ENCODE peak calls at places on chromosomes 3 and 15, in seven cellular contexts. E, S, W, P, D, I and Q are unnamed samples.
A peak's percentile ranks its signal among the peaks of the same experiment; 100 is the strongest.

GRCh38 chr15:26970712-26971210 is at the start of gene GABRG3:
- DNase-seq in W (no peak), S (peak; percentile 32), I (no peak), D (no peak), E (no peak), P (no peak), Q (no peak)

GRCh38 chr15:89556413-89557262 is 18.6 kb upstream of the TICRR start:
- DNase-seq in P (no peak), I (peak; percentile 77), W (peak; percentile 74), E (no peak), S (peak; percentile 72), D (peak; percentile 82), Q (peak; percentile 85)

GRCh38 chr3:172281884-172282283 is 166.4 kb downstream of the GHSR start:
- DNase-seq in E (no peak), S (no peak), P (no peak), I (no peak), D (no peak), W (no peak), Q (no peak)

GRCh38 chr3:147651107-147651506 is 241.9 kb downstream of the ZIC1 start:
- DNase-seq in D (peak; percentile 14), E (no peak), S (no peak), I (peak; percentile 48), P (no peak), W (no peak), Q (no peak)

GRCh38 chr3:37492977-37493471 is 318.6 kb upstream of the LRRFIP2 start:
- DNase-seq in I (peak; percentile 58), E (no peak), P (no peak), D (peak; percentile 2), W (peak; percentile 91), S (no peak), Q (peak; percentile 40)

GRCh38 chr3:152968388-152969024 is 133.6 kb downstream of the P2RY1 start:
- DNase-seq in P (no peak), I (peak; percentile 78), D (peak; percentile 47), W (no peak), S (no peak), E (no peak), Q (peak; percentile 58)

GRCh38 chr15:48144889-48145288 is 24.1 kb downstream of the SLC24A5 start:
- DNase-seq in I (no peak), S (no peak), E (no peak), P (no peak), D (no peak), W (no peak), Q (no peak)

GRCh38 chr3:188647237-188647636 is 493.3 kb downstream of the LPP start:
- DNase-seq in W (no peak), S (no peak), E (no peak), P (no peak), I (no peak), D (no peak), Q (no peak)

GRCh38 chr15:32872606-32873291 is 154.9 kb downstream of the GREM1 start:
- DNase-seq in P (no peak), E (no peak), W (no peak), I (peak; percentile 89), S (no peak), D (no peak), Q (no peak)

GRCh38 chr3:170809975-170810357 is 60.0 kb downstream of the RPL22L1 start:
- DNase-seq in P (no peak), I (peak; percentile 84), D (peak; percentile 61), E (no peak), W (peak; percentile 29), S (no peak), Q (peak; percentile 66)

GRCh38 chr3:69724722-69725435 is 14.4 kb upstream of the MITF start:
- DNase-seq in S (no peak), I (no peak), E (no peak), D (no peak), P (no peak), W (peak; percentile 48), Q (no peak)

GRCh38 chr3:155219106-155219505 is 74.4 kb downstream of the STRIT1 start:
- DNase-seq in W (no peak), D (no peak), S (no peak), P (no peak), I (no peak), E (no peak), Q (no peak)

GRCh38 chr15:77974098-77974414 is 103.5 kb downstream of the TBC1D2B start:
- DNase-seq in I (peak; percentile 50), D (peak; percentile 65), E (peak; percentile 74), P (peak; percentile 77), S (no peak), W (peak; percentile 34), Q (peak; percentile 73)

GRCh38 chr15:50135123-50135541 is 16.1 kb upstream of the ATP8B4 start:
- DNase-seq in I (peak; percentile 73), W (no peak), S (peak; percentile 51), P (no peak), D (no peak), E (no peak), Q (no peak)

GRCh38 chr15:50137330-50137761 is 18.3 kb upstream of the ATP8B4 start:
- DNase-seq in I (peak; percentile 100), P (no peak), W (no peak), E (no peak), D (peak; percentile 93), S (peak; percentile 77), Q (peak; percentile 88)

GRCh38 chr15:50138391-50138790 is 19.4 kb upstream of the ATP8B4 start:
- DNase-seq in I (peak; percentile 71), W (peak; percentile 44), P (no peak), E (no peak), S (no peak), D (no peak), Q (no peak)

GRCh38 chr15:50140097-50140496 is 21.1 kb upstream of the ATP8B4 start:
- DNase-seq in S (no peak), I (no peak), E (no peak), P (no peak), D (no peak), W (no peak), Q (no peak)

DNA sequence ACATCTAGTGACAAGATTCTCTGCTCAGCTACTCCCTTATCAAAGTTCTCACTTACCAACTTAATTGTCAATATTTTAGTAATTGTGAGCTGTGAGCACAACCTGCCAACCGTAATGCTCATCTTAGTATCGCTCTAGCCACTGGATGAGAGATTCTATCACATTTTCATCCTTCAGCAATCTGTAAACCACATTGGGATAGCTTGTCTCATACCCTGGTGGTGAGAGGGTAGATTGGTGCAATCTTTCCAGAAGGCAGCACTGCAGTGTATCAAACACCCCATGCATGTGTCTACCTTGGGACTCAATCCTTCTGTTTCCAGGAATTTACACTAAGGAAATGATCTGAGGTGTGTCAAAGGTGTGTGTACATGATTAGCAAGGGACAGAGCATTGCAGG is 18.9 kb upstream of the ATP8B4 start:
- DNase-seq in D (no peak), S (no peak), E (no peak), I (no peak), W (no peak), P (no peak), Q (no peak)
- TF ChIP-seq CTCF in D (peak; percentile 4), S (no peak), E (no peak), I (peak; percentile 15), W (no peak), P (no peak), Q (no peak)

GRCh38 chr15:82810061-82810862 is 834 bp downstream of the WHAMM start:
- DNase-seq in P (no peak), D (peak; percentile 49), W (peak; percentile 75), E (peak; percentile 36), I (peak; percentile 45), S (no peak), Q (peak; percentile 55)

GRCh38 chr15:82808634-82809041 is 790 bp upstream of the WHAMM start:
- DNase-seq in E (no peak), D (no peak), W (no peak), P (no peak), I (no peak), S (no peak), Q (peak; percentile 19)

GRCh38 chr15:82810863-82811421 is 1.5 kb downstream of the WHAMM start:
- DNase-seq in W (peak; percentile 55), D (no peak), I (no peak), P (no peak), S (no peak), E (no peak), Q (peak; percentile 8)

GRCh38 chr15:82807920-82808633 is 1.4 kb upstream of the WHAMM start:
- DNase-seq in P (no peak), S (no peak), I (no peak), E (no peak), D (no peak), W (no peak), Q (peak; percentile 8)

GRCh38 chr15:82809308-82810060 is at the start of gene WHAMM:
- DNase-seq in P (peak; percentile 99), S (peak; percentile 99), D (peak; percentile 98), I (peak; percentile 98), W (peak; percentile 99), E (peak; percentile 98), Q (peak; percentile 100)
- TF ChIP-seq CTCF in P (no peak), S (peak; percentile 56), D (peak; percentile 4), I (no peak), W (no peak), E (no peak), Q (no peak)

GRCh38 chr15:40322531-40323238 is 807 bp upstream of the INAFM2 start:
- DNase-seq in S (no peak), P (no peak), I (no peak), W (no peak), E (no peak), D (peak; percentile 40), Q (no peak)

GRCh38 chr15:40323953-40324937 is 753 bp downstream of the INAFM2 start:
- DNase-seq in P (no peak), D (no peak), E (peak; percentile 52), I (no peak), S (no peak), W (peak; percentile 52), Q (no peak)

GRCh38 chr15:40325700-40326099 is 2.2 kb downstream of the INAFM2 start:
- DNase-seq in S (no peak), P (no peak), W (no peak), I (no peak), D (no peak), E (no peak), Q (no peak)

GRCh38 chr15:40325188-40325587 is 1.7 kb downstream of the INAFM2 start:
- DNase-seq in D (no peak), E (no peak), I (no peak), W (no peak), P (no peak), S (no peak), Q (no peak)

GRCh38 chr15:40323239-40323952 is at the start of gene INAFM2:
- DNase-seq in S (peak; percentile 66), E (peak; percentile 94), P (peak; percentile 93), I (peak; percentile 77), D (peak; percentile 98), W (peak; percentile 98), Q (peak; percentile 89)
- TF ChIP-seq CTCF in S (peak; percentile 21), E (peak; percentile 76), P (peak; percentile 38), I (peak; percentile 35), D (peak; percentile 59), W (no peak), Q (peak; percentile 32)

DNA sequence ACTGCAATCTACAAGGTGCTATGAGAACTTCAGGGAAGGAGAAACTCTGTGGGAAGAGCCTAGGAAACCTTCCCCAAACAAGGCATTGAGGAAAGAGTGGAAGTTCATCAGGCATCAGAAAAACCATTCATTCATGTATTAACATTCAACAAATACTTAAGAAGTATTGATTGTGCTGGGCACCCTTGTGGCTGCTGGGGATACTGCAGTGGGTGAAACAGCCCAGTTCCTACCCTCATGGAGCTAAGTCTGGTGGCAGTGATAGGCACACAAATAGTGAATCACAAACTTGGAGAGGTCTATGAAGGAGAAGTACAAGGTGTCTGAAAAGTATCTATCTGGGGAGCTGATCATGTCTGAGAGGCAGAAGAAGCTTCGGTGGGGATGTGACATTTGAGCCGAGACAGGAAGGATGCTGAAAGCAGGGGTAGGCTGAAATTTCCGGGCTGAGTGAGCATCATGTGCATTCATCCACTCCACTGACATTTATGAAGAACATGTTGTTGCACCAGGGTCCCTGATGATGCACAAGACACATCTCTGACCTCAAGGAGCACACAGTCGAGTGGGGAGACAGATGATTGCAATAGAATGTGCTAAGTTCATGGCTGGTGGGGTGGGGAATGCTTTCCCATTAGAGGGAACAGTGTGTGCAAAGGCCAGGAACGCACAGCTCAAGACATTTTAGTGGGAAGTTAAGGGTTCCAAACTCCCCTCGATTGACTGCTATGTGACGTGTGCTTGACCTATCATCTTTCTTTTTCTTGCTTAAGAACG is 309.0 kb upstream of the ICE2 start:
- DNase-seq in E (no peak), W (peak; percentile 7), I (peak; percentile 38), D (no peak), S (no peak), P (no peak), Q (peak; percentile 18)
- TF ChIP-seq CTCF in E (no peak), W (peak; percentile 51), I (peak; percentile 59), D (peak; percentile 51), S (no peak), P (no peak), Q (peak; percentile 34)